ENCODE peak calls at places on chromosomes 4 and X, in nine cellular contexts. One of them, this sample, is unnamed.

GRCh38 chr4:123020285-123020684 is 97.9 kb upstream of the NUDT6 start:
- DNase-seq in putamen: no peak
- DNase-seq in GM19239: no peak
- DNase-seq in posterior vena cava: no peak
- DNase-seq in Caco-2: no peak
- DNase-seq in fibroblast of lung: no peak
- DNase-seq in KBM-7: no peak
- DNase-seq in pancreas: no peak
- DNase-seq in SW480: no peak
- DNase-seq in this sample: no peak

GRCh38 chr4:142683503-142683902 is 162.6 kb downstream of the INPP4B start:
- DNase-seq in putamen: no peak
- DNase-seq in GM19239: no peak
- DNase-seq in posterior vena cava: no peak
- DNase-seq in Caco-2: no peak
- DNase-seq in fibroblast of lung: no peak
- DNase-seq in KBM-7: no peak
- DNase-seq in pancreas: no peak
- DNase-seq in SW480: no peak
- DNase-seq in this sample: no peak

GRCh38 chrX:101745046-101745445 is 85.4 kb upstream of the ARMCX2 start:
- DNase-seq in putamen: no peak
- DNase-seq in GM19239: no peak
- DNase-seq in posterior vena cava: no peak
- DNase-seq in Caco-2: no peak
- DNase-seq in fibroblast of lung: no peak
- DNase-seq in KBM-7: no peak
- DNase-seq in pancreas: no peak
- DNase-seq in SW480: no peak
- DNase-seq in this sample: no peak

GRCh38 chr4:183333202-183333601 is 11.0 kb upstream of the CLDN24 start:
- DNase-seq in putamen: no peak
- DNase-seq in GM19239: no peak
- DNase-seq in posterior vena cava: peak
- DNase-seq in Caco-2: no peak
- DNase-seq in fibroblast of lung: no peak
- DNase-seq in KBM-7: no peak
- DNase-seq in pancreas: no peak
- DNase-seq in SW480: no peak
- DNase-seq in this sample: no peak

GRCh38 chr4:138401330-138401729 is 159.2 kb upstream of the SLC7A11 start:
- DNase-seq in putamen: no peak
- DNase-seq in GM19239: no peak
- DNase-seq in posterior vena cava: no peak
- DNase-seq in Caco-2: no peak
- DNase-seq in fibroblast of lung: no peak
- DNase-seq in KBM-7: no peak
- DNase-seq in pancreas: peak
- DNase-seq in SW480: no peak
- DNase-seq in this sample: no peak

GRCh38 chr4:5785806-5786680 is 75.0 kb downstream of the EVC start:
- DNase-seq in putamen: no peak
- DNase-seq in GM19239: no peak
- DNase-seq in posterior vena cava: peak
- DNase-seq in Caco-2: no peak
- DNase-seq in fibroblast of lung: peak
- DNase-seq in KBM-7: no peak
- DNase-seq in pancreas: no peak
- DNase-seq in SW480: no peak
- DNase-seq in this sample: peak

GRCh38 chr4:140140566-140140965 is 13.4 kb downstream of the MAML3 start:
- DNase-seq in putamen: no peak
- DNase-seq in GM19239: no peak
- DNase-seq in posterior vena cava: no peak
- DNase-seq in Caco-2: no peak
- DNase-seq in fibroblast of lung: no peak
- DNase-seq in KBM-7: no peak
- DNase-seq in pancreas: no peak
- DNase-seq in SW480: no peak
- DNase-seq in this sample: no peak

GRCh38 chrX:10656214-10656613 is 35.8 kb upstream of the MID1 start:
- DNase-seq in putamen: no peak
- DNase-seq in GM19239: no peak
- DNase-seq in posterior vena cava: no peak
- DNase-seq in Caco-2: no peak
- DNase-seq in fibroblast of lung: no peak
- DNase-seq in KBM-7: no peak
- DNase-seq in pancreas: no peak
- DNase-seq in SW480: no peak
- DNase-seq in this sample: no peak

GRCh38 chrX:9842541-9842940 is 56.3 kb downstream of the SHROOM2 start:
- DNase-seq in putamen: no peak
- DNase-seq in GM19239: no peak
- DNase-seq in posterior vena cava: no peak
- DNase-seq in Caco-2: peak
- DNase-seq in fibroblast of lung: no peak
- DNase-seq in KBM-7: no peak
- DNase-seq in pancreas: no peak
- DNase-seq in SW480: peak
- DNase-seq in this sample: no peak

GRCh38 chr4:5710065-5710961 is 688 bp upstream of the EVC start:
- DNase-seq in putamen: no peak
- DNase-seq in GM19239: no peak
- DNase-seq in posterior vena cava: no peak
- DNase-seq in Caco-2: no peak
- DNase-seq in fibroblast of lung: peak
- DNase-seq in KBM-7: peak
- DNase-seq in pancreas: no peak
- DNase-seq in SW480: no peak
- DNase-seq in this sample: no peak

GRCh38 chr4:10119773-10120172 is 3.2 kb upstream of the WDR1 start:
- DNase-seq in putamen: no peak
- DNase-seq in GM19239: no peak
- DNase-seq in posterior vena cava: no peak
- DNase-seq in Caco-2: no peak
- DNase-seq in fibroblast of lung: no peak
- DNase-seq in KBM-7: no peak
- DNase-seq in pancreas: no peak
- DNase-seq in SW480: no peak
- DNase-seq in this sample: no peak

GRCh38 chr4:106551724-106552123 is 183.1 kb upstream of the GIMD1 start:
- DNase-seq in putamen: no peak
- DNase-seq in GM19239: no peak
- DNase-seq in posterior vena cava: no peak
- DNase-seq in Caco-2: no peak
- DNase-seq in fibroblast of lung: no peak
- DNase-seq in KBM-7: no peak
- DNase-seq in pancreas: no peak
- DNase-seq in SW480: no peak
- DNase-seq in this sample: no peak

GRCh38 chrX:30654989-30655607 is 1.9 kb downstream of the GK start:
- DNase-seq in putamen: no peak
- DNase-seq in GM19239: no peak
- DNase-seq in posterior vena cava: no peak
- DNase-seq in Caco-2: no peak
- DNase-seq in fibroblast of lung: no peak
- DNase-seq in KBM-7: no peak
- DNase-seq in pancreas: no peak
- DNase-seq in SW480: no peak
- DNase-seq in this sample: no peak

GRCh38 chrX:72050011-72050410 is 81.7 kb downstream of the RTL5 start:
- DNase-seq in putamen: no peak
- DNase-seq in GM19239: no peak
- DNase-seq in posterior vena cava: no peak
- DNase-seq in Caco-2: no peak
- DNase-seq in fibroblast of lung: no peak
- DNase-seq in KBM-7: no peak
- DNase-seq in pancreas: no peak
- DNase-seq in SW480: no peak
- DNase-seq in this sample: no peak

GRCh38 chr4:38802561-38803355 is 1.8 kb downstream of the TLR1 start:
- DNase-seq in putamen: no peak
- DNase-seq in GM19239: no peak
- DNase-seq in posterior vena cava: no peak
- DNase-seq in Caco-2: no peak
- DNase-seq in fibroblast of lung: no peak
- DNase-seq in KBM-7: peak
- DNase-seq in pancreas: no peak
- DNase-seq in SW480: no peak
- DNase-seq in this sample: no peak

GRCh38 chrX:81291996-81292395 is 90.1 kb downstream of the SH3BGRL start:
- DNase-seq in putamen: no peak
- DNase-seq in GM19239: no peak
- DNase-seq in posterior vena cava: no peak
- DNase-seq in Caco-2: no peak
- DNase-seq in fibroblast of lung: no peak
- DNase-seq in KBM-7: no peak
- DNase-seq in pancreas: no peak
- DNase-seq in SW480: no peak
- DNase-seq in this sample: no peak

GRCh38 chrX:151393514-151393913 is 3.5 kb upstream of the VMA21 start:
- DNase-seq in putamen: peak
- DNase-seq in GM19239: peak
- DNase-seq in posterior vena cava: no peak
- DNase-seq in Caco-2: no peak
- DNase-seq in fibroblast of lung: no peak
- DNase-seq in KBM-7: peak
- DNase-seq in pancreas: no peak
- DNase-seq in SW480: no peak
- DNase-seq in this sample: no peak

GRCh38 chr4:76883147-76883546 is 14.8 kb downstream of the SOWAHB start:
- DNase-seq in putamen: no peak
- DNase-seq in GM19239: no peak
- DNase-seq in posterior vena cava: no peak
- DNase-seq in Caco-2: no peak
- DNase-seq in fibroblast of lung: peak
- DNase-seq in KBM-7: no peak
- DNase-seq in pancreas: no peak
- DNase-seq in SW480: no peak
- DNase-seq in this sample: no peak

GRCh38 chr4:2570551-2571222 is 34.2 kb downstream of the FAM193A start:
- DNase-seq in putamen: no peak
- DNase-seq in GM19239: peak
- DNase-seq in posterior vena cava: peak
- DNase-seq in Caco-2: no peak
- DNase-seq in fibroblast of lung: no peak
- DNase-seq in KBM-7: no peak
- DNase-seq in pancreas: no peak
- DNase-seq in SW480: no peak
- DNase-seq in this sample: no peak

GRCh38 chrX:49071877-49072711 is 1.7 kb downstream of the PRAF2 start:
- DNase-seq in putamen: no peak
- DNase-seq in GM19239: no peak
- DNase-seq in posterior vena cava: peak
- DNase-seq in Caco-2: no peak
- DNase-seq in fibroblast of lung: peak
- DNase-seq in KBM-7: no peak
- DNase-seq in pancreas: peak
- DNase-seq in SW480: no peak
- DNase-seq in this sample: peak

GRCh38 chr4:151573945-151574344 is 165.0 kb downstream of the FHIP1A start:
- DNase-seq in putamen: no peak
- DNase-seq in GM19239: no peak
- DNase-seq in posterior vena cava: no peak
- DNase-seq in Caco-2: no peak
- DNase-seq in fibroblast of lung: no peak
- DNase-seq in KBM-7: no peak
- DNase-seq in pancreas: no peak
- DNase-seq in SW480: no peak
- DNase-seq in this sample: no peak

GRCh38 chr4:147943159-147943638 is 211.3 kb downstream of the ARHGAP10 start:
- DNase-seq in putamen: no peak
- DNase-seq in GM19239: peak
- DNase-seq in posterior vena cava: no peak
- DNase-seq in Caco-2: no peak
- DNase-seq in fibroblast of lung: peak
- DNase-seq in KBM-7: peak
- DNase-seq in pancreas: no peak
- DNase-seq in SW480: no peak
- DNase-seq in this sample: no peak

GRCh38 chr4:7299051-7299907 is 106.9 kb downstream of the SORCS2 start:
- DNase-seq in putamen: no peak
- DNase-seq in GM19239: no peak
- DNase-seq in posterior vena cava: no peak
- DNase-seq in Caco-2: no peak
- DNase-seq in fibroblast of lung: no peak
- DNase-seq in KBM-7: no peak
- DNase-seq in pancreas: no peak
- DNase-seq in SW480: no peak
- DNase-seq in this sample: no peak

GRCh38 chr4:172007889-172008288 is 194.7 kb downstream of the GALNTL6 start:
- DNase-seq in putamen: no peak
- DNase-seq in GM19239: no peak
- DNase-seq in posterior vena cava: no peak
- DNase-seq in Caco-2: no peak
- DNase-seq in fibroblast of lung: no peak
- DNase-seq in KBM-7: no peak
- DNase-seq in pancreas: no peak
- DNase-seq in SW480: no peak
- DNase-seq in this sample: no peak

GRCh38 chr4:2048831-2049230 is 10.3 kb upstream of the NAT8L start:
- DNase-seq in putamen: no peak
- DNase-seq in GM19239: no peak
- DNase-seq in posterior vena cava: peak
- DNase-seq in Caco-2: no peak
- DNase-seq in fibroblast of lung: no peak
- DNase-seq in KBM-7: no peak
- DNase-seq in pancreas: no peak
- DNase-seq in SW480: no peak
- DNase-seq in this sample: no peak

GRCh38 chr4:54959656-54960055 is 165.7 kb downstream of the KDR start:
- DNase-seq in putamen: no peak
- DNase-seq in GM19239: no peak
- DNase-seq in posterior vena cava: no peak
- DNase-seq in Caco-2: no peak
- DNase-seq in fibroblast of lung: peak
- DNase-seq in KBM-7: no peak
- DNase-seq in pancreas: no peak
- DNase-seq in SW480: no peak
- DNase-seq in this sample: peak

GRCh38 chr4:84324850-84325249 is 174.2 kb downstream of the NKX6-1 start:
- DNase-seq in putamen: no peak
- DNase-seq in GM19239: no peak
- DNase-seq in posterior vena cava: no peak
- DNase-seq in Caco-2: no peak
- DNase-seq in fibroblast of lung: peak
- DNase-seq in KBM-7: no peak
- DNase-seq in pancreas: no peak
- DNase-seq in SW480: no peak
- DNase-seq in this sample: no peak

GRCh38 chr4:121698119-121698732 is 1.4 kb upstream of the ANXA5 start:
- DNase-seq in putamen: no peak
- DNase-seq in GM19239: no peak
- DNase-seq in posterior vena cava: no peak
- DNase-seq in Caco-2: no peak
- DNase-seq in fibroblast of lung: no peak
- DNase-seq in KBM-7: no peak
- DNase-seq in pancreas: no peak
- DNase-seq in SW480: no peak
- DNase-seq in this sample: no peak

GRCh38 chr4:54527532-54527931 is 130.2 kb upstream of the KIT start:
- DNase-seq in putamen: no peak
- DNase-seq in GM19239: no peak
- DNase-seq in posterior vena cava: no peak
- DNase-seq in Caco-2: no peak
- DNase-seq in fibroblast of lung: no peak
- DNase-seq in KBM-7: no peak
- DNase-seq in pancreas: no peak
- DNase-seq in SW480: no peak
- DNase-seq in this sample: no peak

GRCh38 chr4:183362916-183363542 is 40.8 kb upstream of the CLDN24 start:
- DNase-seq in putamen: no peak
- DNase-seq in GM19239: no peak
- DNase-seq in posterior vena cava: peak
- DNase-seq in Caco-2: peak
- DNase-seq in fibroblast of lung: peak
- DNase-seq in KBM-7: no peak
- DNase-seq in pancreas: no peak
- DNase-seq in SW480: peak
- DNase-seq in this sample: no peak

GRCh38 chr4:4302416-4302815 is 12.4 kb downstream of the ZBTB49 start:
- DNase-seq in putamen: no peak
- DNase-seq in GM19239: no peak
- DNase-seq in posterior vena cava: no peak
- DNase-seq in Caco-2: no peak
- DNase-seq in fibroblast of lung: no peak
- DNase-seq in KBM-7: no peak
- DNase-seq in pancreas: no peak
- DNase-seq in SW480: no peak
- DNase-seq in this sample: no peak

This sample was measured in AG09319.